ENCODE peak calls at places on chromosomes 5 and 9, in four cellular contexts. M is fibroblast of the aortic adventitia, X is Calu3, U is H9. J is an unnamed sample.

GRCh38 chr5:125634242-125634835 is 788.9 kb upstream of the GRAMD2B start:
- DNase-seq in M (no peak), X (no peak), U (no peak), J (no peak)

GRCh38 chr9:113154936-113155335 is 4.1 kb downstream of the SLC31A2 start:
- DNase-seq in M (no peak), X (no peak), U (no peak), J (no peak)

GRCh38 chr5:54702470-54702869 is 184.9 kb downstream of the SNX18 start:
- DNase-seq in M (no peak), X (no peak), U (no peak), J (no peak)

GRCh38 chr5:113807384-113808053 is 294.0 kb downstream of the YTHDC2 start:
- DNase-seq in M (peak; percentile 2), X (no peak), U (no peak), J (peak; percentile 23)

GRCh38 chr5:146675700-146676099 is 159.7 kb upstream of the GPR151 start:
- DNase-seq in M (no peak), X (no peak), U (no peak), J (peak; percentile 13)

GRCh38 chr9:21605489-21605931 is 123.4 kb upstream of the IFNE start:
- DNase-seq in M (peak; percentile 95), X (no peak), U (no peak), J (no peak)

GRCh38 chr9:136209232-136209631 is 4.3 kb upstream of the LHX3 start:
- DNase-seq in M (no peak), X (no peak), U (no peak), J (no peak)

GRCh38 chr9:80175286-80175906 is 603.6 kb downstream of the TLE4 start:
- DNase-seq in M (peak; percentile 58), X (peak; percentile 14), U (no peak), J (peak; percentile 25)

GRCh38 chr5:41921874-41922273 is 3.2 kb upstream of the FBXO4 start:
- DNase-seq in M (peak; percentile 58), X (no peak), U (no peak), J (no peak)

DNA sequence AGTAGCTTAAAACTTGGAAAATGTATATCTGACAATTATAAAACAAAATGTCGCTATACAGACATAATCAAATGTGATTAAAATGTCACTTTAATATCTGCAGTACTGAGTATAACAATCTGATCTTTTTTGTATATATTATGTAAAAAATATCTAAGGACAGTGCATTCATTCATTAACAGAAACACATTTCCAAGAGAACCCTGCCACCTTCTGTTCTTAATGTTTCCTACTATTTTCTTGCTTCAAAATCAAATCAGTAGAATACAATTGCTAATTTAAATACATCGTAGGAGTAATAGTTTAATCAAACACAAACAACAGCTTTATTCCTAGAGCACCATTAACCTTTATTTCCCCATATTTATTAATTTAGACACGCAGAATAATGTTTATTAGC is 142.6 kb upstream of the ST8SIA4 start:
- DNase-seq in M (peak; percentile 25), X (no peak), U (no peak), J (no peak)
- TF ChIP-seq CTCF in M (no peak), X (peak; percentile 14), U (no peak), J (no peak)

DNA sequence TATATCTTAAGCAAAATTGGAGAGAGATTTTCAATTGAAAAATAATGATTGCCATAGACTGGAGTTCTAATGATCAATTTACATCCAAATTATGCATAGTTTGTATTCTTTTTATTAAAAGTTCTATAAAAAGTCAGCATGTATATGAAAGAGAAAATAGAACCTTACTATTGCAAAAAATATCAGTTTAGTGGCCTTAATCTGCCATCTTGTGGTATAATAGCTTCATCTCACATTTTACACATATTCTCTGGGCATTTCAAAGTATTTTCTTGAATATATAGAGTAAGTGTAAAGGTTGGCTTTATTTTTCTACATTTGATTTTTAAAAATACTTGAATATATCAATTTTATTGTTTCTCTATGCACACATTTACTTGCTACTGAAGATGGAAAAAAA is 1858.6 kb upstream of the CDH9 start:
- DNase-seq in M (no peak), X (no peak), U (no peak), J (no peak)
- TF ChIP-seq CTCF in M (no peak), X (no peak), U (peak; percentile 47), J (no peak)

DNA sequence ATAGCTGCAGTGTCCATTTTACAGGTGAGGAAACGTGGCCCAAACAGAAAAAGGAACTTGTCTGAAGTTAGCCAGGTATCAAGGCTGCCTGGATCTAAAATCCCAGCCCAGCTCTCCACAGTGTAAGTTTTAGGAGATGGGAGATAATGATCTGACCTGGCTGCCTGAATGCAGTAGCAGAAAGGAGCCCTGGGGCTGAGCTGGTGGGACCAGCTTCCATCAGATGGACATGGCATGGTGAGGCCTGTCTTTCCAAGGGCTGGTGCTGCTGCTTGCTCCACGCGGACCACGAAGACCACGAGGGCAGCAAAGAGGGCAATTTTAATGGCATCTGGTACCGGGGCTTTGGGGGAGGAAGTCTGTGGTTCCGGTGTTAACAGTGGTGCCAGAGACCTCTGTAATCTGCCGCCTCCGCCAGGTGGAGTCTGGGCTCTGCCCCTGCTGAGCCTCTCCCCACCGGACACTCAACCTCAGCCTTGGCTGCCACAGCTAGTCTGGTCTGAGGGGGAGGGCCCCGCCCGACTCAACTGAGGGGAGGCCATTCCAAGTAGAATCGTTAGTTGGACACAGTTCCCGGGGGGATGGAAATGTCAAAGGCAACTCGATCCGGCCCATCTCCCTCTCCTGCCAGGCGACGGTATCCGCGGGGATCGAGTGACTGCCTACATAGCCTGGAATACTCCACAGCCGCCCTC is 650 bp downstream of the MYORG start:
- DNase-seq in M (peak; percentile 6), X (peak; percentile 67), U (peak; percentile 76), J (peak; percentile 56)
- TF ChIP-seq CTCF in M (no peak), X (no peak), U (peak; percentile 49), J (no peak)

GRCh38 chr5:154157483-154158378 is 32.8 kb upstream of the GALNT10 start:
- DNase-seq in M (no peak), X (no peak), U (peak; percentile 71), J (no peak)
- TF ChIP-seq CTCF in M (peak; percentile 26), X (peak; percentile 72), U (peak; percentile 93), J (peak; percentile 53)

J was measured in nephron progenitor cell.